ENCODE peak calls at places on chromosome 20, in nine cellular contexts. One of them, this sample, is unnamed.

GRCh38 chr20:20210327-20210726 is 157.6 kb upstream of the INSM1 start:
- DNase-seq in astrocyte of the spinal cord: no peak
- DNase-seq in GM23338: no peak
- DNase-seq in suprapubic skin: peak
- DNase-seq in epithelial cell of esophagus: no peak
- DNase-seq in endothelial cell: no peak
- DNase-seq in mesothelial cell of epicardium: no peak
- DNase-seq in breast epithelium: no peak
- DNase-seq in glutamatergic neuron: no peak
- DNase-seq in this sample: no peak

GRCh38 chr20:14937021-14937420 is 599.6 kb upstream of the FLRT3 start:
- DNase-seq in glutamatergic neuron: no peak
- DNase-seq in epithelial cell of esophagus: no peak
- DNase-seq in astrocyte of the spinal cord: no peak
- DNase-seq in GM23338: no peak
- DNase-seq in suprapubic skin: no peak
- DNase-seq in mesothelial cell of epicardium: no peak
- DNase-seq in endothelial cell: no peak
- DNase-seq in breast epithelium: no peak
- DNase-seq in this sample: no peak

GRCh38 chr20:19889011-19889953 is 127.9 kb upstream of the NAA20 start:
- DNase-seq in glutamatergic neuron: peak
- DNase-seq in astrocyte of the spinal cord: peak
- DNase-seq in GM23338: peak
- DNase-seq in epithelial cell of esophagus: peak
- DNase-seq in breast epithelium: peak
- DNase-seq in suprapubic skin: no peak
- DNase-seq in endothelial cell: peak
- DNase-seq in mesothelial cell of epicardium: no peak
- DNase-seq in this sample: peak

GRCh38 chr20:37914672-37915433 is 11.9 kb downstream of the VSTM2L start:
- DNase-seq in epithelial cell of esophagus: no peak
- DNase-seq in endothelial cell: peak
- DNase-seq in breast epithelium: no peak
- DNase-seq in mesothelial cell of epicardium: peak
- DNase-seq in GM23338: peak
- DNase-seq in glutamatergic neuron: peak
- DNase-seq in astrocyte of the spinal cord: no peak
- DNase-seq in suprapubic skin: no peak
- DNase-seq in this sample: no peak

GRCh38 chr20:50415516-50416268 is 94.5 kb upstream of the PTPN1 start:
- DNase-seq in epithelial cell of esophagus: peak
- DNase-seq in breast epithelium: peak
- DNase-seq in endothelial cell: no peak
- DNase-seq in suprapubic skin: peak
- DNase-seq in mesothelial cell of epicardium: no peak
- DNase-seq in astrocyte of the spinal cord: peak
- DNase-seq in glutamatergic neuron: no peak
- DNase-seq in GM23338: peak
- DNase-seq in this sample: peak

GRCh38 chr20:23047001-23047737 is 2.3 kb downstream of the THBD start:
- DNase-seq in suprapubic skin: no peak
- DNase-seq in glutamatergic neuron: no peak
- DNase-seq in endothelial cell: no peak
- DNase-seq in mesothelial cell of epicardium: no peak
- DNase-seq in astrocyte of the spinal cord: no peak
- DNase-seq in GM23338: no peak
- DNase-seq in breast epithelium: no peak
- DNase-seq in epithelial cell of esophagus: peak
- DNase-seq in this sample: peak

GRCh38 chr20:34062651-34063482 is 49.2 kb downstream of the EIF2S2 start:
- DNase-seq in epithelial cell of esophagus: peak
- DNase-seq in astrocyte of the spinal cord: no peak
- DNase-seq in mesothelial cell of epicardium: no peak
- DNase-seq in endothelial cell: no peak
- DNase-seq in glutamatergic neuron: no peak
- DNase-seq in breast epithelium: no peak
- DNase-seq in GM23338: no peak
- DNase-seq in suprapubic skin: no peak
- DNase-seq in this sample: no peak

GRCh38 chr20:23493172-23493772 is 2.4 kb downstream of the CST8 start:
- DNase-seq in breast epithelium: no peak
- DNase-seq in glutamatergic neuron: no peak
- DNase-seq in GM23338: no peak
- DNase-seq in mesothelial cell of epicardium: no peak
- DNase-seq in astrocyte of the spinal cord: no peak
- DNase-seq in suprapubic skin: no peak
- DNase-seq in endothelial cell: no peak
- DNase-seq in epithelial cell of esophagus: peak
- DNase-seq in this sample: no peak

GRCh38 chr20:50721881-50722281 is 9.5 kb upstream of the PARD6B start:
- DNase-seq in mesothelial cell of epicardium: no peak
- DNase-seq in suprapubic skin: peak
- DNase-seq in glutamatergic neuron: no peak
- DNase-seq in breast epithelium: no peak
- DNase-seq in epithelial cell of esophagus: no peak
- DNase-seq in astrocyte of the spinal cord: no peak
- DNase-seq in GM23338: no peak
- DNase-seq in endothelial cell: no peak
- DNase-seq in this sample: no peak

GRCh38 chr20:60113024-60113724 is 155.0 kb downstream of the CDH26 start:
- DNase-seq in mesothelial cell of epicardium: no peak
- DNase-seq in epithelial cell of esophagus: no peak
- DNase-seq in breast epithelium: no peak
- DNase-seq in astrocyte of the spinal cord: no peak
- DNase-seq in glutamatergic neuron: no peak
- DNase-seq in endothelial cell: no peak
- DNase-seq in suprapubic skin: no peak
- DNase-seq in GM23338: no peak
- DNase-seq in this sample: no peak

GRCh38 chr20:46023999-46024398 is 5.0 kb upstream of the SLC12A5 start:
- DNase-seq in epithelial cell of esophagus: peak
- DNase-seq in endothelial cell: no peak
- DNase-seq in breast epithelium: no peak
- DNase-seq in mesothelial cell of epicardium: no peak
- DNase-seq in glutamatergic neuron: no peak
- DNase-seq in GM23338: no peak
- DNase-seq in suprapubic skin: no peak
- DNase-seq in astrocyte of the spinal cord: no peak
- DNase-seq in this sample: no peak

GRCh38 chr20:47792021-47792618 is 6.8 kb upstream of the SULF2 start:
- DNase-seq in breast epithelium: peak
- DNase-seq in glutamatergic neuron: no peak
- DNase-seq in mesothelial cell of epicardium: no peak
- DNase-seq in astrocyte of the spinal cord: peak
- DNase-seq in endothelial cell: no peak
- DNase-seq in suprapubic skin: peak
- DNase-seq in GM23338: no peak
- DNase-seq in epithelial cell of esophagus: peak
- DNase-seq in this sample: peak

DNA sequence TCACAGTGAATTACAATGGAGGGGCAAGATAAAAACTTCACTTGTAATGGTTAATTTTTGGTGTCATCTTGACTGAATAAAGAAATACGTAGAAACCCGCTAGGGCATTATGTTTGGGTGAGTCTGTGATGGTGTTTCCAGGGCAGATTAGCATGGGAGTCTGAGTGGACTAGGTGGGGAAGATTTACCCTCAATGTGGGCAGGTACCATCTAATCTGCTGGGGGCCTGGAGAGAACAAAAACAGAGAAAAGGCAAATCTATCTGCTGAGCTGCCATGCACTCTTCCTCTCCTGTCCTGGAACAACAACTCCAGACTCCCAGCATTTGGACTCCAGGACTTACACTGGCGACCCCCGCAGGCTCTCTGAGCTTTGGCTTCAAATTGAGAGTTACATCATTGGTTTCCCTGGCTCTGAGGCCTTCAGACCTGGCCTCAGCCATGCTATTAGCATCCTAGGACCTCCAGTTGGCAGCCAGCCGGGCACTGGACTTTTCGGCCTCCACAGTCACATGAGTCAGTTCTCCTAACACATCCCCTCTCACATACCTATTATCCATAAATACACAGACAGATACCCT is 19.7 kb downstream of the NINL start:
- DNase-seq in epithelial cell of esophagus: no peak
- DNase-seq in mesothelial cell of epicardium: no peak
- DNase-seq in GM23338: no peak
- DNase-seq in astrocyte of the spinal cord: no peak
- DNase-seq in suprapubic skin: no peak
- DNase-seq in breast epithelium: no peak
- DNase-seq in glutamatergic neuron: no peak
- DNase-seq in endothelial cell: no peak
- DNase-seq in this sample: no peak
- TF ChIP-seq CTCF in epithelial cell of esophagus: no peak
- TF ChIP-seq CTCF in mesothelial cell of epicardium: no peak
- TF ChIP-seq CTCF in GM23338: no peak
- TF ChIP-seq CTCF in astrocyte of the spinal cord: no peak
- TF ChIP-seq CTCF in suprapubic skin: no peak
- TF ChIP-seq CTCF in breast epithelium: no peak
- TF ChIP-seq CTCF in glutamatergic neuron: no peak
- TF ChIP-seq CTCF in endothelial cell: no peak
- TF ChIP-seq CTCF in this sample: no peak

GRCh38 chr20:11140359-11140758 is 466.6 kb upstream of the JAG1 start:
- DNase-seq in GM23338: no peak
- DNase-seq in endothelial cell: no peak
- DNase-seq in glutamatergic neuron: no peak
- DNase-seq in astrocyte of the spinal cord: peak
- DNase-seq in suprapubic skin: no peak
- DNase-seq in breast epithelium: no peak
- DNase-seq in epithelial cell of esophagus: peak
- DNase-seq in mesothelial cell of epicardium: no peak
- DNase-seq in this sample: peak
- TF ChIP-seq CTCF in GM23338: no peak
- TF ChIP-seq CTCF in endothelial cell: no peak
- TF ChIP-seq CTCF in glutamatergic neuron: no peak
- TF ChIP-seq CTCF in astrocyte of the spinal cord: no peak
- TF ChIP-seq CTCF in suprapubic skin: no peak
- TF ChIP-seq CTCF in breast epithelium: no peak
- TF ChIP-seq CTCF in epithelial cell of esophagus: no peak
- TF ChIP-seq CTCF in mesothelial cell of epicardium: no peak
- TF ChIP-seq CTCF in this sample: no peak

GRCh38 chr20:142290-142689 is at the start of gene DEFB126:
- DNase-seq in astrocyte of the spinal cord: no peak
- DNase-seq in suprapubic skin: no peak
- DNase-seq in epithelial cell of esophagus: no peak
- DNase-seq in mesothelial cell of epicardium: no peak
- DNase-seq in GM23338: no peak
- DNase-seq in endothelial cell: no peak
- DNase-seq in breast epithelium: no peak
- DNase-seq in glutamatergic neuron: no peak
- DNase-seq in this sample: no peak

DNA sequence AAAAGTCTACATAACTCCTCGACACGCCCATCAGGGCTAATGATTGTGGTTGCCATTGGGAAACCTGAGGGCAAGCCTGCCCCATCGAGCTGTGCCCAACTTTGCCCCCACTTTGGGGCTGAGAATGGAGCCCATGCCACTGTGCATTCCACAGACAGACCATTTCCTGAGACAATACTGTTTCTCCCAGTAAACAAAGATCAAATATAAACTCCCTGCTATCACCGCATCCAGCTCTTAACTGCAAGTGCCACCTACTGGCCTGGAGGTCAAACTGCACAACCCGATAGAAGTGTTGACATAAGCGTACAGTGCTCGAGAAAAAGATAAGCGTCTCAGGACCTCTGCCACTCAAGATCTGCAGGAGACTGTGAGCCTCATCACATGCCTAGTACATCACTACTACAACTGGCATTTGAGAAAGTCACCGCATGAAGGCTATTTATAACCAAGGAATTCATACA is 4.7 kb upstream of the DEFB126 start:
- DNase-seq in breast epithelium: no peak
- DNase-seq in GM23338: peak
- DNase-seq in epithelial cell of esophagus: peak
- DNase-seq in glutamatergic neuron: no peak
- DNase-seq in suprapubic skin: no peak
- DNase-seq in astrocyte of the spinal cord: no peak
- DNase-seq in mesothelial cell of epicardium: no peak
- DNase-seq in endothelial cell: no peak
- DNase-seq in this sample: no peak
- TF ChIP-seq CTCF in breast epithelium: no peak
- TF ChIP-seq CTCF in GM23338: peak
- TF ChIP-seq CTCF in epithelial cell of esophagus: peak
- TF ChIP-seq CTCF in glutamatergic neuron: peak
- TF ChIP-seq CTCF in suprapubic skin: no peak
- TF ChIP-seq CTCF in astrocyte of the spinal cord: no peak
- TF ChIP-seq CTCF in mesothelial cell of epicardium: no peak
- TF ChIP-seq CTCF in endothelial cell: peak
- TF ChIP-seq CTCF in this sample: peak

DNA sequence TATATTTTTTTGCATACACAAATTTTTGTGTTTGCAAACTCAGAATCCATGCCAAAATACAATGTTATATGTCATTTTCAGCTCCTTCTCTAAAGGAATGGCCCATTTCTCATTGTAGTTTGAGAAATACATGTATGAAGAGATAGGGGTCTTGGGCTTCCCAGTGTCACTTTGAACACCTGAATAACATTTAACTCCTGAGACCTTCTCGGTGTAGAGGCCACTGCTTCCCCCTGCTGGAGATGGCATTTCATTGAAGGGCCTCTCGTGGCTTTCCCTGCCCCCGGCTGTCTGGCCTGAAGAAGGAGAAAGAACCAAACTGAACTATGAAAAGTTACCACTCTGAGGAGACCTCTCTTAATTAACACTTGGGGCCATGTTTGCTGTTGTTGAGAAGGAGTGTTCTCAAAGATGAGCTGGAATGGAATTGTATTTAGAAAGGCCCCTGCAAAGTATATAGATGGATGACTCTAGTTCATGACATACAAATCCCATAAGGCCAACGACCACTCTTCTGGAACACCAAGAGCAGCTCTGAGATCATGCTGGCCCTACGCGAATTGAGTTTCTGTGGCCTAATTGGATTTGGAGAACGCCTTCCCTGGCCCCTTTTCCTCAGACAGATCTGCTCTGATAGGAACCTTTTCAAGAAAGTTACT is 58.8 kb downstream of the VAPB start:
- DNase-seq in glutamatergic neuron: peak
- DNase-seq in epithelial cell of esophagus: peak
- DNase-seq in endothelial cell: peak
- DNase-seq in suprapubic skin: no peak
- DNase-seq in mesothelial cell of epicardium: peak
- DNase-seq in breast epithelium: no peak
- DNase-seq in GM23338: peak
- DNase-seq in astrocyte of the spinal cord: peak
- DNase-seq in this sample: peak
- TF ChIP-seq CTCF in glutamatergic neuron: peak
- TF ChIP-seq CTCF in epithelial cell of esophagus: peak
- TF ChIP-seq CTCF in endothelial cell: peak
- TF ChIP-seq CTCF in suprapubic skin: no peak
- TF ChIP-seq CTCF in mesothelial cell of epicardium: peak
- TF ChIP-seq CTCF in breast epithelium: no peak
- TF ChIP-seq CTCF in GM23338: peak
- TF ChIP-seq CTCF in astrocyte of the spinal cord: peak
- TF ChIP-seq CTCF in this sample: peak

GRCh38 chr20:3795511-3796468 is at the start of gene CDC25B:
- DNase-seq in breast epithelium: peak
- DNase-seq in epithelial cell of esophagus: peak
- DNase-seq in mesothelial cell of epicardium: peak
- DNase-seq in glutamatergic neuron: peak
- DNase-seq in suprapubic skin: peak
- DNase-seq in astrocyte of the spinal cord: peak
- DNase-seq in GM23338: peak
- DNase-seq in endothelial cell: peak
- DNase-seq in this sample: peak
- TF ChIP-seq CTCF in breast epithelium: peak
- TF ChIP-seq CTCF in epithelial cell of esophagus: peak
- TF ChIP-seq CTCF in mesothelial cell of epicardium: peak
- TF ChIP-seq CTCF in glutamatergic neuron: peak
- TF ChIP-seq CTCF in suprapubic skin: peak
- TF ChIP-seq CTCF in astrocyte of the spinal cord: peak
- TF ChIP-seq CTCF in GM23338: peak
- TF ChIP-seq CTCF in endothelial cell: peak
- TF ChIP-seq CTCF in this sample: no peak

GRCh38 chr20:4092136-4092479 is 76.8 kb upstream of the RNF24 start:
- DNase-seq in breast epithelium: no peak
- DNase-seq in mesothelial cell of epicardium: no peak
- DNase-seq in GM23338: no peak
- DNase-seq in astrocyte of the spinal cord: no peak
- DNase-seq in glutamatergic neuron: no peak
- DNase-seq in endothelial cell: no peak
- DNase-seq in suprapubic skin: no peak
- DNase-seq in epithelial cell of esophagus: no peak
- DNase-seq in this sample: no peak
- TF ChIP-seq CTCF in breast epithelium: no peak
- TF ChIP-seq CTCF in mesothelial cell of epicardium: no peak
- TF ChIP-seq CTCF in GM23338: no peak
- TF ChIP-seq CTCF in astrocyte of the spinal cord: no peak
- TF ChIP-seq CTCF in glutamatergic neuron: peak
- TF ChIP-seq CTCF in endothelial cell: no peak
- TF ChIP-seq CTCF in suprapubic skin: no peak
- TF ChIP-seq CTCF in epithelial cell of esophagus: no peak
- TF ChIP-seq CTCF in this sample: peak